ENCODE peak calls at places on chromosomes 2 and 18, in four cellular contexts. One of them, this sample, is unnamed.

GRCh38 chr2:230812041-230812440 is 52.7 kb upstream of the ITM2C start:
- DNase-seq in adrenal gland: no peak
- DNase-seq in AG09309: no peak
- DNase-seq in tibial nerve: no peak
- DNase-seq in this sample: no peak

GRCh38 chr2:96205888-96206287 is 2.7 kb downstream of the STARD7 start:
- DNase-seq in AG09309: peak
- DNase-seq in adrenal gland: no peak
- DNase-seq in tibial nerve: no peak
- DNase-seq in this sample: no peak

GRCh38 chr2:111057721-111058120 is 63.0 kb upstream of the BCL2L11 start:
- DNase-seq in AG09309: no peak
- DNase-seq in adrenal gland: no peak
- DNase-seq in tibial nerve: no peak
- DNase-seq in this sample: no peak

GRCh38 chr18:74050807-74051206 is 96.8 kb downstream of the FBXO15 start:
- DNase-seq in tibial nerve: no peak
- DNase-seq in adrenal gland: no peak
- DNase-seq in AG09309: no peak
- DNase-seq in this sample: no peak

GRCh38 chr2:238108423-238109201 is 8.5 kb downstream of the ESPNL start:
- DNase-seq in adrenal gland: peak
- DNase-seq in tibial nerve: no peak
- DNase-seq in AG09309: no peak
- DNase-seq in this sample: no peak

GRCh38 chr18:73099759-73100158 is 232.0 kb upstream of the NETO1 start:
- DNase-seq in AG09309: no peak
- DNase-seq in tibial nerve: no peak
- DNase-seq in adrenal gland: no peak
- DNase-seq in this sample: no peak

GRCh38 chr2:36456227-36456788 is 100.7 kb downstream of the CRIM1 start:
- DNase-seq in AG09309: no peak
- DNase-seq in adrenal gland: peak
- DNase-seq in tibial nerve: peak
- DNase-seq in this sample: no peak

GRCh38 chr2:38685116-38685735 is 19.3 kb downstream of the GALM start:
- DNase-seq in AG09309: no peak
- DNase-seq in adrenal gland: peak
- DNase-seq in tibial nerve: no peak
- DNase-seq in this sample: no peak

GRCh38 chr2:20599861-20600461 is 50.9 kb downstream of the HS1BP3 start:
- DNase-seq in AG09309: no peak
- DNase-seq in adrenal gland: peak
- DNase-seq in tibial nerve: no peak
- DNase-seq in this sample: no peak

GRCh38 chr2:230664128-230664527 is 48.5 kb upstream of the CAB39 start:
- DNase-seq in AG09309: no peak
- DNase-seq in adrenal gland: no peak
- DNase-seq in tibial nerve: no peak
- DNase-seq in this sample: no peak

GRCh38 chr2:129793326-129793955 is 186.0 kb upstream of the RAB6C start:
- DNase-seq in tibial nerve: no peak
- DNase-seq in adrenal gland: no peak
- DNase-seq in AG09309: no peak
- DNase-seq in this sample: no peak

GRCh38 chr2:238846503-238847431 is 1.1 kb upstream of the TWIST2 start:
- DNase-seq in tibial nerve: no peak
- DNase-seq in adrenal gland: no peak
- DNase-seq in AG09309: no peak
- DNase-seq in this sample: no peak

GRCh38 chr18:22514655-22515054 is 96.9 kb upstream of the CTAGE1 start:
- DNase-seq in AG09309: no peak
- DNase-seq in tibial nerve: no peak
- DNase-seq in adrenal gland: no peak
- DNase-seq in this sample: no peak

GRCh38 chr2:29207352-29207751 is 92.1 kb downstream of the CLIP4 start:
- DNase-seq in AG09309: no peak
- DNase-seq in tibial nerve: no peak
- DNase-seq in adrenal gland: no peak
- DNase-seq in this sample: peak

GRCh38 chr18:68494802-68495560 is 219.9 kb downstream of the TMX3 start:
- DNase-seq in tibial nerve: no peak
- DNase-seq in adrenal gland: no peak
- DNase-seq in AG09309: peak
- DNase-seq in this sample: peak

GRCh38 chr2:67514515-67514914 is 117.4 kb downstream of the ETAA1 start:
- DNase-seq in tibial nerve: no peak
- DNase-seq in adrenal gland: no peak
- DNase-seq in AG09309: peak
- DNase-seq in this sample: peak

GRCh38 chr18:59987102-59987501 is 87.3 kb downstream of the PMAIP1 start:
- DNase-seq in tibial nerve: no peak
- DNase-seq in adrenal gland: no peak
- DNase-seq in AG09309: no peak
- DNase-seq in this sample: no peak

GRCh38 chr18:31401156-31402025 is 24.8 kb downstream of the DSG4 start:
- DNase-seq in tibial nerve: no peak
- DNase-seq in adrenal gland: no peak
- DNase-seq in AG09309: no peak
- DNase-seq in this sample: no peak

GRCh38 chr18:46321954-46322353 is 217.8 kb downstream of the HAUS1 start:
- DNase-seq in adrenal gland: no peak
- DNase-seq in AG09309: no peak
- DNase-seq in tibial nerve: no peak
- DNase-seq in this sample: no peak
- H3K4me3 ChIP-seq in adrenal gland: no peak
- H3K4me3 ChIP-seq in AG09309: no peak
- H3K4me3 ChIP-seq in tibial nerve: no peak
- H3K4me3 ChIP-seq in this sample: no peak

GRCh38 chr2:10686176-10686575 is 3.6 kb downstream of the NOL10 start:
- DNase-seq in adrenal gland: no peak
- DNase-seq in tibial nerve: no peak
- DNase-seq in AG09309: no peak
- DNase-seq in this sample: no peak

GRCh38 chr2:10688921-10689807 is 611 bp downstream of the NOL10 start:
- DNase-seq in AG09309: no peak
- DNase-seq in adrenal gland: peak
- DNase-seq in tibial nerve: peak
- DNase-seq in this sample: no peak

DNA sequence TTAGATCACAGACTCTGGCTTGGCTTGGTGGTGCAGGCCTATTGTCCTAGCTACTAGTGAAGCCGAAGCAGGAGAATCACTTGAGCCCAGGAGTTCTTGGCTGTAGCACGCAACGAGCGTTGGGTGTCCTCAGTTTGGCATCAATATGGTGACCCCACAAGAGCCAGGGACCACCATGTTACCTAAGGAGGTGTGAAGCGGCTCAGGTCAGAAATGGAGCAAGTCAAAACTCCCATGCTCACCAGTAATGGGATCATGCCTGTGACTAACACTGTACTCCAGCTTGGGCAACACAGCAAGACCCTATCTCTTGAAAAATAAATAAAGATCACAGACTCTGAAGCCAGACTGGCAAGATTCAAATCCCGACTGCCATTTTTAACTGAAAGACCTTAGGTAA is 1.7 kb upstream of the NOL10 start:
- DNase-seq in tibial nerve: no peak
- DNase-seq in AG09309: no peak
- DNase-seq in adrenal gland: no peak
- DNase-seq in this sample: no peak
- H3K4me3 ChIP-seq in tibial nerve: no peak
- H3K4me3 ChIP-seq in AG09309: no peak
- H3K4me3 ChIP-seq in adrenal gland: no peak
- H3K4me3 ChIP-seq in this sample: no peak

DNA sequence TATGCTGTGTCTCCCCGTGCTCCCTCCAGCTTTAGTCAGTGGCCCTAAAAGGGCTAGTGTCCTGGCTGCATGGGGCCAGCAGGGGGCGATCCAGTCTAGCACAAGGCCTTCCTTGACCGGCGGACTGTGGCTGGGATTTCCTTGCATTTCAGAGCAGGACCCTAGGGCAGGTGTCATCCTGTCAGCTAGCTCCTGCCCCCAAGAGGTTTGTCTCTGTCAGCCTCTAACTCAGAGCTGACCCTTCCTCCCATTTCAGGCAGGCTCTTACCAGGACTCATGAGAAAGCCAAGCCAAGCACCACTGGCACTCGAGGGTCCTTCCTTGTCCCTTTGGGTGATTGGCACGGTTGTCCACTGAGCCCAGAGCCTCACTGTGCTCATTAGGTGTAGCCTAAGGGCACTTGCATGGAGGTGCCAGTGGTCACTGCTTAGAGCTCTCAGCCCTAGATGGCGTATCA is 140.3 kb downstream of the RPIA start:
- DNase-seq in AG09309: no peak
- DNase-seq in tibial nerve: peak
- DNase-seq in adrenal gland: peak
- DNase-seq in this sample: no peak
- H3K4me3 ChIP-seq in AG09309: no peak
- H3K4me3 ChIP-seq in tibial nerve: no peak
- H3K4me3 ChIP-seq in adrenal gland: no peak
- H3K4me3 ChIP-seq in this sample: no peak

GRCh38 chr18:3798032-3798431 is 348.1 kb downstream of the TGIF1 start:
- DNase-seq in tibial nerve: no peak
- DNase-seq in adrenal gland: no peak
- DNase-seq in AG09309: no peak
- DNase-seq in this sample: no peak

GRCh38 chr18:3793545-3793944 is 343.6 kb downstream of the TGIF1 start:
- DNase-seq in adrenal gland: no peak
- DNase-seq in AG09309: no peak
- DNase-seq in tibial nerve: no peak
- DNase-seq in this sample: no peak

GRCh38 chr18:3796434-3796833 is 346.5 kb downstream of the TGIF1 start:
- DNase-seq in AG09309: no peak
- DNase-seq in tibial nerve: no peak
- DNase-seq in adrenal gland: no peak
- DNase-seq in this sample: no peak

GRCh38 chr18:3792711-3793110 is 342.7 kb downstream of the TGIF1 start:
- DNase-seq in adrenal gland: no peak
- DNase-seq in AG09309: no peak
- DNase-seq in tibial nerve: no peak
- DNase-seq in this sample: no peak

GRCh38 chr18:3794537-3795348 is 344.8 kb downstream of the TGIF1 start:
- DNase-seq in AG09309: peak
- DNase-seq in tibial nerve: peak
- DNase-seq in adrenal gland: no peak
- DNase-seq in this sample: peak
- H3K4me3 ChIP-seq in AG09309: no peak
- H3K4me3 ChIP-seq in tibial nerve: no peak
- H3K4me3 ChIP-seq in adrenal gland: no peak
- H3K4me3 ChIP-seq in this sample: no peak

GRCh38 chr2:11743531-11743815 is 3.0 kb upstream of the LPIN1 start:
- DNase-seq in adrenal gland: no peak
- DNase-seq in AG09309: no peak
- DNase-seq in tibial nerve: no peak
- DNase-seq in this sample: no peak

GRCh38 chr2:11742702-11743530 is 3.5 kb upstream of the LPIN1 start:
- DNase-seq in AG09309: no peak
- DNase-seq in tibial nerve: no peak
- DNase-seq in adrenal gland: no peak
- DNase-seq in this sample: no peak

GRCh38 chr2:11744631-11745394 is 1.6 kb upstream of the LPIN1 start:
- DNase-seq in adrenal gland: no peak
- DNase-seq in tibial nerve: no peak
- DNase-seq in AG09309: no peak
- DNase-seq in this sample: no peak

GRCh38 chr2:11742317-11742701 is 4.1 kb upstream of the LPIN1 start:
- DNase-seq in AG09309: no peak
- DNase-seq in tibial nerve: no peak
- DNase-seq in adrenal gland: no peak
- DNase-seq in this sample: no peak

GRCh38 chr2:11743846-11744553 is 2.4 kb upstream of the LPIN1 start:
- DNase-seq in AG09309: peak
- DNase-seq in adrenal gland: peak
- DNase-seq in tibial nerve: peak
- DNase-seq in this sample: peak
- H3K4me3 ChIP-seq in AG09309: no peak
- H3K4me3 ChIP-seq in adrenal gland: no peak
- H3K4me3 ChIP-seq in tibial nerve: peak
- H3K4me3 ChIP-seq in this sample: peak

DNA sequence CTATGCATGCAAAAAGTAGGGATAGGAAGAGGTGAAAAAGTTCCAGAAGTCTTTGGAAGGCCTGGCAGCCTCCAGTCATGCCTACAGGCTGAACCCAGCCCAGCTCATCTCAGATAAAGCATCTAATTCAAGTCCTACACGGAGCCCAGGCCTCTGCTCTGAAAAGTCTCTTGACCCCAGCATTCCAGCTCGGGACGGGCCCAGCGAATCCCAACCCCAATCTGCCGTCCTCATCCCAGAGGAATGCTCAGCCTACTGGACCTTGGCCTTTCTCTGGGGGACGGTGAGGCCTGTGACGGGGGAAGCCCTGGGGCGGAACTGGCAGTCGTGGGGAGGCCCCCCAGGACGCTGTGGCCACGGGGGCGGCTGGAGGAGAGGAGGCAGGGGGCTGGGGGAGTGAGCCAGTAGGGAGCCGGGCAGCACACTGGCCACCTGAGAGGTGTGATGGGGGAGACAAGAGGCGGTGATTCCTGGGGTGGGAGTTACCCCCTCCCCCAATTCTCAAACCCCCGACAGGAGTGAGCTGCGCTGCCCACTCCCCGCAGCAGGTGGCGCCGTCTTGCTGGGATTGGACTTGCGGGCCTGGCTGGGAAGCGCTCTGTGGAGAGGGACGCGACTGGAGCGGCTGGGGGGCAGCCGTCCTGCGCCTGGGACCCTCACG is 182.4 kb upstream of the HAAO start:
- DNase-seq in adrenal gland: peak
- DNase-seq in AG09309: no peak
- DNase-seq in tibial nerve: peak
- DNase-seq in this sample: no peak
- H3K4me3 ChIP-seq in adrenal gland: peak
- H3K4me3 ChIP-seq in AG09309: peak
- H3K4me3 ChIP-seq in tibial nerve: peak
- H3K4me3 ChIP-seq in this sample: peak

GRCh38 chr18:63940008-63940407 is 9.1 kb upstream of the HMSD start:
- DNase-seq in tibial nerve: no peak
- DNase-seq in AG09309: no peak
- DNase-seq in adrenal gland: no peak
- DNase-seq in this sample: no peak

GRCh38 chr18:63936156-63936931 is 12.8 kb upstream of the HMSD start:
- DNase-seq in AG09309: no peak
- DNase-seq in adrenal gland: peak
- DNase-seq in tibial nerve: peak
- DNase-seq in this sample: peak

DNA sequence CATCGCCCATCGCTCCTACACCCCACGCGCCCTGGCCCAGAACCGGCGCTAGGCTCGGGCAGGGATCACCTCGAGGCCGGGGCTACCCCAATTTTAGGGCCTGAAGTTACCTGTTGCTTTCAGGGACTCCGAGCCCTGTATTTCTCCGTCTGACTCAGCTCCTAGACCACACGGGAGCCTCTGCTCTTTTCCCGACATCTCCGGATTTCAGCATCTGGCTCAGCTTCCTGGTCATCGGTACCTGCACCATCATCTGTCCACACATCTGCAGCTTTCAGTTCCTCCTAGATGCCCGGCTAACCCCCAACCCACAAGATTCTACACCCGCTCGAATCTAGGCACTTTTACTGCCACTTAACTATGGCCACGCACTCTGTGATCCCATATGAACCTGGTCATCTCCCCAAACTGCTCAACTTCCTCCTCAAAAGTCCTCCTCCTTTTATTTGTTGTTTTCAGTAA is 12.1 kb upstream of the HMSD start:
- DNase-seq in AG09309: no peak
- DNase-seq in adrenal gland: no peak
- DNase-seq in tibial nerve: no peak
- DNase-seq in this sample: no peak
- H3K4me3 ChIP-seq in AG09309: peak
- H3K4me3 ChIP-seq in adrenal gland: no peak
- H3K4me3 ChIP-seq in tibial nerve: peak
- H3K4me3 ChIP-seq in this sample: peak